ENCODE peak calls at places on chromosome 22, in seven cellular contexts. B, P, M, J, N, X and Y are unnamed samples.

GRCh38 chr22:44225091-44225689 is 44.5 kb downstream of the PARVG start:
- DNase-seq in M (no peak), B (no peak), N (no peak), X (no peak), P (no peak), J (peak), Y (no peak)

GRCh38 chr22:26565889-26566288 is 24.0 kb downstream of the TPST2 start:
- DNase-seq in N (no peak), B (no peak), X (no peak), P (no peak), J (no peak), M (no peak), Y (no peak)

GRCh38 chr22:25475554-25476022 is 88.9 kb upstream of the GRK3 start:
- DNase-seq in N (no peak), X (peak), J (peak), P (no peak), B (no peak), M (no peak), Y (no peak)

GRCh38 chr22:44336962-44337657 is 24.4 kb upstream of the SHISAL1 start:
- DNase-seq in X (no peak), N (no peak), M (no peak), P (no peak), B (no peak), J (peak), Y (no peak)

GRCh38 chr22:17501679-17502285 is 61.5 kb upstream of the SLC25A18 start:
- DNase-seq in J (no peak), M (peak), X (peak), N (peak), B (no peak), P (peak), Y (peak)

GRCh38 chr22:17913705-17914282 is 110.6 kb downstream of the MICAL3 start:
- DNase-seq in N (no peak), J (no peak), M (no peak), P (no peak), B (no peak), X (no peak), Y (no peak)

GRCh38 chr22:25447067-25447688 is 117.3 kb upstream of the GRK3 start:
- DNase-seq in J (no peak), B (no peak), X (no peak), M (no peak), P (no peak), N (no peak), Y (no peak)

GRCh38 chr22:24421428-24421931 is 5.9 kb upstream of the ADORA2A start:
- DNase-seq in X (no peak), J (no peak), N (no peak), B (peak), M (no peak), P (no peak), Y (no peak)

GRCh38 chr22:27996529-27996925 is 77.5 kb upstream of the PITPNB start:
- DNase-seq in B (peak), J (peak), M (no peak), X (no peak), N (no peak), P (no peak), Y (no peak)

GRCh38 chr22:28800308-28801041 is at the start of gene XBP1:
- DNase-seq in P (peak), X (peak), B (peak), N (peak), M (peak), J (peak), Y (peak)

GRCh38 chr22:17988800-17989513 is 35.4 kb downstream of the MICAL3 start:
- DNase-seq in B (no peak), J (no peak), P (no peak), M (no peak), X (no peak), N (no peak), Y (no peak)

GRCh38 chr22:48740086-48740730 is 1087.5 kb downstream of the BRD1 start:
- DNase-seq in M (no peak), X (no peak), B (no peak), J (peak), P (no peak), N (no peak), Y (no peak)

GRCh38 chr22:32165692-32166091 is 6.6 kb upstream of the C22orf42 start:
- DNase-seq in P (no peak), M (no peak), B (no peak), N (no peak), X (no peak), J (no peak), Y (no peak)

GRCh38 chr22:32620992-32621391 is 146.4 kb downstream of the FBXO7 start:
- DNase-seq in B (no peak), P (no peak), J (peak), N (no peak), X (no peak), M (no peak), Y (no peak)

GRCh38 chr22:24434472-24435322 is 7.3 kb downstream of the ADORA2A start:
- DNase-seq in M (peak), P (no peak), J (peak), X (no peak), B (no peak), N (no peak), Y (no peak)

GRCh38 chr22:18000441-18001039 is 23.8 kb downstream of the MICAL3 start:
- DNase-seq in J (peak), M (peak), B (no peak), X (peak), N (peak), P (peak), Y (no peak)

GRCh38 chr22:32602154-32602553 is 127.5 kb downstream of the FBXO7 start:
- DNase-seq in B (no peak), N (no peak), P (no peak), J (no peak), M (no peak), X (no peak), Y (no peak)

GRCh38 chr22:48222742-48223487 is 1460.5 kb downstream of the TBC1D22A start:
- DNase-seq in M (no peak), X (no peak), B (no peak), P (no peak), N (no peak), J (no peak), Y (no peak)

GRCh38 chr22:39471421-39472141 is 14.8 kb downstream of the MGAT3 start:
- DNase-seq in B (no peak), J (no peak), X (no peak), N (no peak), M (no peak), P (peak), Y (no peak)

GRCh38 chr22:27669798-27670599 is 131.6 kb downstream of the MN1 start:
- DNase-seq in P (no peak), M (peak), B (no peak), X (no peak), J (no peak), N (no peak), Y (no peak)

GRCh38 chr22:39680486-39680885 is 109.9 kb downstream of the CACNA1I start:
- DNase-seq in J (no peak), N (no peak), P (no peak), B (no peak), M (no peak), X (no peak), Y (no peak)

GRCh38 chr22:25482868-25483639 is 81.4 kb upstream of the GRK3 start:
- DNase-seq in P (peak), N (no peak), B (no peak), J (no peak), X (peak), M (peak), Y (no peak)

GRCh38 chr22:27879923-27880322 is 39.1 kb downstream of the PITPNB start:
- DNase-seq in J (no peak), M (peak), N (no peak), P (peak), B (no peak), X (no peak), Y (peak)

GRCh38 chr22:39135092-39135896 is 17.2 kb downstream of the CBX7 start:
- DNase-seq in J (peak), P (peak), M (peak), X (peak), N (no peak), B (no peak), Y (no peak)

GRCh38 chr22:43976861-43977795 is 21.9 kb downstream of the SAMM50 start:
- DNase-seq in J (peak), M (no peak), P (no peak), X (no peak), N (no peak), B (no peak), Y (no peak)

GRCh38 chr22:39149915-39150847 is 2.3 kb downstream of the CBX7 start:
- DNase-seq in X (no peak), P (no peak), N (no peak), J (peak), M (no peak), B (no peak), Y (no peak)

GRCh38 chr22:33848251-33848650 is 72.0 kb downstream of the LARGE1 start:
- DNase-seq in X (no peak), P (no peak), J (no peak), B (no peak), N (no peak), M (no peak), Y (no peak)

GRCh38 chr22:24592846-24593809 is at the start of gene LRRC75B:
- DNase-seq in X (peak), M (peak), J (peak), P (peak), B (peak), N (peak), Y (peak)

GRCh38 chr22:40400173-40400572 is 29.8 kb downstream of the SGSM3 start:
- DNase-seq in M (peak), P (no peak), N (no peak), J (no peak), X (no peak), B (peak), Y (no peak)

GRCh38 chr22:27783436-27784098 is 18.0 kb downstream of the MN1 start:
- DNase-seq in J (no peak), P (no peak), M (no peak), N (no peak), B (no peak), X (no peak), Y (no peak)

GRCh38 chr22:39528080-39528661 is 4.4 kb downstream of the RPS19BP1 start:
- DNase-seq in P (no peak), M (no peak), B (peak), J (no peak), X (no peak), N (no peak), Y (no peak)

GRCh38 chr22:39731881-39732555 is 161.5 kb downstream of the CACNA1I start:
- DNase-seq in X (no peak), B (no peak), M (no peak), J (no peak), P (no peak), N (no peak), Y (no peak)

GRCh38 chr22:31629741-31630184 is 32.3 kb downstream of the PISD start:
- DNase-seq in X (no peak), N (no peak), J (no peak), B (no peak), P (no peak), M (no peak), Y (no peak)

GRCh38 chr22:39959640-39960447 is at the start of gene TMA7B:
- DNase-seq in B (no peak), X (no peak), J (no peak), P (peak), N (no peak), M (no peak), Y (no peak)

GRCh38 chr22:32866953-32867352 is 65.4 kb downstream of the TIMP3 start:
- DNase-seq in P (no peak), J (no peak), N (no peak), X (no peak), B (no peak), M (no peak), Y (no peak)

GRCh38 chr22:22883090-22883727 is 4.4 kb upstream of the IGLL5 start:
- DNase-seq in X (no peak), J (no peak), M (no peak), P (no peak), N (no peak), B (no peak), Y (no peak)
- H3K4me3 ChIP-seq in X (no peak), J (no peak), M (no peak), P (no peak), N (no peak), B (no peak), Y (no peak)

DNA sequence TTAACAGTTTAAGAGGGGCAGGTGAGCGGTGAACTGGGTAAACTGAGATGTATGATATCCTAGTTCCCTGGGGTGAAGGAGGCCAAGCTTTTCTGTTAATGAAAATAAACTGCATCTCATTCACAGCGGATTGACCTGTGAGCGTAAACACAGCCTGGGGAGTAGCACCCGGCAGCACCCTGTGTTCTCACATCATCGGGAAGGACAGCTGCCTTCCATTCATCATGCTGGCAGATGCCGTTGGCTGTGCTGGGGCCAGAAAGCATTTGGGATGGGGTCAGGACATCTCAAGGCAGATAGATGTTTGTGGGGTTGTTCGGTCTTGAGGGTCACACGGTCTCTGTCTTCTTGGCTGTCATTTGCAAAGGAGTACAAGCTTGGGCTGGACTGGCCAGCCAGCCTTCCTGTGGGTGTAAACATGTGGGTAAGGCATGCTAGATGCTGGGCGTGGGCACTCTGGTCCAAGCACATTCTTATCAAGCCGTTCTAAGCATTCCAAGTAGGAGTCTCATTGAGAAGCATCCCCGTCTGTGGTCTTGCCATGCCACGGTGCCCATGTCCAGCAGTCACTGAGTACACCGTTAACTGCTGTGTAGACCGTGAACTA is 81.3 kb downstream of the TBC1D22A start:
- DNase-seq in M (no peak), J (no peak), X (no peak), P (peak), N (no peak), B (no peak), Y (no peak)
- H3K4me3 ChIP-seq in M (no peak), J (no peak), X (no peak), P (no peak), N (no peak), B (no peak), Y (no peak)

GRCh38 chr22:37546436-37547248 is 13.6 kb upstream of the CDC42EP1 start:
- DNase-seq in M (peak), P (no peak), X (peak), J (peak), N (no peak), B (peak), Y (no peak)

GRCh38 chr22:37545703-37546435 is 14.4 kb upstream of the CDC42EP1 start:
- DNase-seq in J (peak), N (peak), P (peak), B (peak), M (peak), X (peak), Y (no peak)

GRCh38 chr22:37547249-37547741 is 13.0 kb upstream of the CDC42EP1 start:
- DNase-seq in N (no peak), J (no peak), X (no peak), B (no peak), M (no peak), P (no peak), Y (no peak)

GRCh38 chr22:37542959-37543358 is 17.3 kb upstream of the CDC42EP1 start:
- DNase-seq in J (no peak), X (no peak), B (no peak), N (no peak), M (no peak), P (no peak), Y (no peak)

DNA sequence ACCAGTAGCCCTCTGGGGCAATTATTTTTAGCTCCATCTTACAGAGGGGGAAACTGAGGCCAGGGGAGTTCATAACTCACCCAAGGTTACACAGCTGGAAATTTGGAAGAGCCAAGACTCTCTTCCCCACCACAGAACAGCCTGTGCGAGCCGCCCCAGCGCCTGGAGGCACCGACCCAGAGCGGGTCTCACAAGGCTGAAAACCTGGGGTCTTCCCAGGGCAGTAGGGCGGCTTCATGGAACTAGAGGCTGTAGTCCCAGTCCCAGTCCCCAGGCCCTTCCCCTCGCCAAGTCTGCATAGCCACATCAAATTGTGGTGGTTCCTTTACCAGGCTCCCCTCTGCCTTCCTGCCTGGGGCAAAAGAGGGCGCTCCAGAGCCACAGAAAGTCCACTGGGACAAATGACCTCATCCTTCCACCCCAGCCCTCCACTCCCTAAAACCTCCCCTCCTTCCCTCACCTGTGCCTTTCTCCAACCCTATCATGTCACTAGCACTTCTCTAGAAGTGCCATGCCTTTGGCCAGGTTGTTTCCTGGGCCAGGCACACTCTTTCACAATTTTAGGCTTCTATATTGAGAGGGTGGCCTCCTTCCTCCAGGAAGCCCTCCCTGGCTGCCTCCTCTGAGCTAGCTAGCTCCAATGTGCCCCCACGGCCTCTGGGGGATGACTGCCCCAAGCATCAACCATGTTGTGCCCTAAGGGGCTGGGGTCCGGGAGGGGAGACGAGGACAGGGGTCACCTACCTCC is 15.2 kb upstream of the CDC42EP1 start:
- DNase-seq in N (no peak), B (peak), X (no peak), M (peak), J (peak), P (peak), Y (no peak)
- H3K4me3 ChIP-seq in N (peak), B (peak), X (no peak), M (no peak), J (peak), P (no peak), Y (peak)

GRCh38 chr22:21796231-21796630 is 60.6 kb upstream of the YPEL1 start:
- DNase-seq in P (no peak), J (no peak), M (no peak), B (no peak), X (no peak), N (no peak), Y (no peak)

GRCh38 chr22:21790359-21790758 is 54.8 kb upstream of the YPEL1 start:
- DNase-seq in B (no peak), X (no peak), N (no peak), P (no peak), M (no peak), J (no peak), Y (no peak)

GRCh38 chr22:21797444-21798221 is 62.0 kb upstream of the YPEL1 start:
- DNase-seq in X (no peak), J (no peak), M (no peak), P (no peak), B (no peak), N (no peak), Y (no peak)

GRCh38 chr22:21796863-21797262 is 61.3 kb upstream of the YPEL1 start:
- DNase-seq in X (peak), B (no peak), P (no peak), J (no peak), N (no peak), M (peak), Y (no peak)

GRCh38 chr22:21791635-21792625 is 56.3 kb upstream of the YPEL1 start:
- DNase-seq in N (no peak), X (no peak), M (no peak), J (no peak), P (peak), B (no peak), Y (no peak)
- H3K4me3 ChIP-seq in N (no peak), X (no peak), M (no peak), J (no peak), P (no peak), B (no peak), Y (no peak)

DNA sequence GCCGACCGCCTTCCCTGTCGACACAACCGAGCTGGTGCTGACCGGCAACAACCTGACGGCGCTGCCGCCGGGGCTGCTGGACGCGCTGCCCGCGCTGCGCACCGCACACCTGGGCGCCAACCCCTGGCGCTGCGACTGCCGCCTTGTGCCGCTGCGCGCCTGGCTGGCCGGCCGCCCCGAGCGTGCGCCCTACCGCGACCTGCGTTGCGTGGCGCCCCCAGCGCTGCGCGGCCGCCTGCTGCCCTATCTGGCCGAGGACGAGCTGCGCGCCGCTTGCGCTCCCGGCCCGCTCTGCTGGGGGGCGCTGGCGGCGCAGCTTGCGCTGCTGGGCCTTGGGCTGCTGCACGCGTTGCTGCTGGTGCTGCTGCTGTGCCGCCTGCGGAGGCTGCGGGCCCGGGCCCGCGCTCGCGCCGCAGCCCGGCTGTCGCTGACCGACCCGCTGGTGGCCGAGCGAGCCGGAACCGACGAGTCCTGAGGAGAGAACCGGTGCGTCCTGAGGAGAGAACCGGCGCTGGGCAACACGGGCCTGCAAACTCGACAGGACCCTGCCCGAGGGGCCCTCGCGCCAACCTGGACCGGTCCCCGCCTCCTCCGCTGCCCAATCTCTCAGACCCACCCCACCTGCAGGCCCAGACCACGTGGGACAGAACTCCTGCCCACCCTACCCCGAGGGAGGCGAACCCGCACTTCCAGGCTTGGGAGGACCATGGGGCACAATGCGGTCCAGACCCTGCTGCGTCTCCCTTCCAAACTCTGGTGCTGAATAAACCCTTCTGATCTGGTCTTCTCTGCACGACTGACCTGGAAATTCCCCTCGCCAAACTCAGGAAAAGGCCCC is 870 bp downstream of the GP1BB start:
- DNase-seq in P (no peak), N (peak), B (no peak), M (peak), X (no peak), J (no peak), Y (no peak)
- H3K4me3 ChIP-seq in P (no peak), N (peak), B (peak), M (no peak), X (peak), J (no peak), Y (peak)

GRCh38 chr22:42932857-42933782 is 76.0 kb upstream of the ARFGAP3 start:
- DNase-seq in M (no peak), J (no peak), N (no peak), P (no peak), X (no peak), B (peak), Y (no peak)

GRCh38 chr22:42934338-42934737 is 77.3 kb upstream of the ARFGAP3 start:
- DNase-seq in J (no peak), M (no peak), B (no peak), N (no peak), X (no peak), P (no peak), Y (no peak)

GRCh38 chr22:42932197-42932519 is 75.1 kb upstream of the ARFGAP3 start:
- DNase-seq in J (no peak), B (no peak), N (no peak), M (no peak), P (no peak), X (no peak), Y (no peak)

GRCh38 chr22:42931421-42932196 is 74.5 kb upstream of the ARFGAP3 start:
- DNase-seq in M (no peak), B (no peak), P (no peak), N (no peak), X (no peak), J (no peak), Y (no peak)

GRCh38 chr22:42933783-42934144 is 76.7 kb upstream of the ARFGAP3 start:
- DNase-seq in N (no peak), X (peak), B (no peak), P (peak), J (no peak), M (peak), Y (no peak)
- H3K4me3 ChIP-seq in N (no peak), X (no peak), B (no peak), P (no peak), J (no peak), M (no peak), Y (no peak)

GRCh38 chr22:50674127-50674493 is 1.5 kb downstream of the SHANK3 start:
- DNase-seq in X (no peak), P (no peak), J (no peak), B (no peak), M (no peak), N (no peak), Y (no peak)
- H3K4me3 ChIP-seq in X (peak), P (peak), J (peak), B (peak), M (no peak), N (peak), Y (peak)